ENCODE peak calls at places on chromosomes 1 and 21, in seven cellular contexts. One of them, this sample, is unnamed.

GRCh38 chr1:206685256-206685748 is 597 bp downstream of the MAPKAPK2 start:
- DNase-seq in HepG2: no peak
- DNase-seq in SK-N-SH: peak; percentile 86
- DNase-seq in GM12891: peak; percentile 32
- DNase-seq in GM12878: no peak
- DNase-seq in K562: peak; percentile 60
- DNase-seq in H1: no peak
- DNase-seq in this sample: peak; percentile 43

GRCh38 chr1:243890576-243890975 is 40.5 kb upstream of the AKT3 start:
- DNase-seq in SK-N-SH: peak; percentile 20
- DNase-seq in HepG2: no peak
- DNase-seq in GM12891: no peak
- DNase-seq in H1: no peak
- DNase-seq in K562: no peak
- DNase-seq in GM12878: no peak
- DNase-seq in this sample: no peak

GRCh38 chr1:152565535-152566215 is 905 bp downstream of the LCE3E start:
- DNase-seq in H1: no peak
- DNase-seq in K562: no peak
- DNase-seq in GM12878: no peak
- DNase-seq in HepG2: no peak
- DNase-seq in SK-N-SH: no peak
- DNase-seq in GM12891: no peak
- DNase-seq in this sample: no peak

GRCh38 chr1:209861242-209861641 is 33.5 kb downstream of the UTP25 start:
- DNase-seq in GM12891: no peak
- DNase-seq in SK-N-SH: peak; percentile 42
- DNase-seq in H1: no peak
- DNase-seq in K562: no peak
- DNase-seq in HepG2: no peak
- DNase-seq in GM12878: no peak
- DNase-seq in this sample: no peak

GRCh38 chr1:83102630-83103071 is 896.3 kb downstream of the TTLL7 start:
- DNase-seq in H1: no peak
- DNase-seq in GM12891: no peak
- DNase-seq in HepG2: no peak
- DNase-seq in SK-N-SH: no peak
- DNase-seq in K562: no peak
- DNase-seq in GM12878: no peak
- DNase-seq in this sample: no peak

GRCh38 chr1:218660678-218661053 is 315.5 kb downstream of the TGFB2 start:
- DNase-seq in SK-N-SH: no peak
- DNase-seq in K562: no peak
- DNase-seq in HepG2: no peak
- DNase-seq in GM12891: no peak
- DNase-seq in H1: no peak
- DNase-seq in GM12878: no peak
- DNase-seq in this sample: no peak

GRCh38 chr1:162632234-162632666 is at the start of gene DDR2:
- DNase-seq in K562: no peak
- DNase-seq in GM12878: no peak
- DNase-seq in SK-N-SH: peak; percentile 51
- DNase-seq in H1: no peak
- DNase-seq in HepG2: no peak
- DNase-seq in GM12891: no peak
- DNase-seq in this sample: no peak

GRCh38 chr21:34022557-34023335 is 50.6 kb upstream of the MRPS6 start:
- DNase-seq in GM12878: no peak
- DNase-seq in GM12891: no peak
- DNase-seq in HepG2: no peak
- DNase-seq in SK-N-SH: no peak
- DNase-seq in K562: no peak
- DNase-seq in H1: no peak
- DNase-seq in this sample: no peak

GRCh38 chr1:228158151-228158571 is 7.4 kb upstream of the IBA57 start:
- DNase-seq in K562: no peak
- DNase-seq in GM12891: no peak
- DNase-seq in H1: no peak
- DNase-seq in HepG2: no peak
- DNase-seq in GM12878: no peak
- DNase-seq in SK-N-SH: no peak
- DNase-seq in this sample: no peak

GRCh38 chr1:228081578-228082259 is 789 bp upstream of the ARF1 start:
- DNase-seq in SK-N-SH: peak; percentile 66
- DNase-seq in H1: no peak
- DNase-seq in GM12891: no peak
- DNase-seq in HepG2: no peak
- DNase-seq in GM12878: no peak
- DNase-seq in K562: peak; percentile 58
- DNase-seq in this sample: peak; percentile 44

GRCh38 chr1:215192306-215192705 is 109.8 kb downstream of the KCNK2 start:
- DNase-seq in K562: no peak
- DNase-seq in GM12878: no peak
- DNase-seq in HepG2: no peak
- DNase-seq in SK-N-SH: no peak
- DNase-seq in GM12891: no peak
- DNase-seq in H1: no peak
- DNase-seq in this sample: no peak

GRCh38 chr1:22024485-22025367 is 23.3 kb downstream of the CELA3A start:
- DNase-seq in HepG2: peak; percentile 72
- DNase-seq in GM12878: no peak
- DNase-seq in SK-N-SH: peak; percentile 64
- DNase-seq in K562: peak; percentile 73
- DNase-seq in GM12891: no peak
- DNase-seq in H1: no peak
- DNase-seq in this sample: peak; percentile 51

DNA sequence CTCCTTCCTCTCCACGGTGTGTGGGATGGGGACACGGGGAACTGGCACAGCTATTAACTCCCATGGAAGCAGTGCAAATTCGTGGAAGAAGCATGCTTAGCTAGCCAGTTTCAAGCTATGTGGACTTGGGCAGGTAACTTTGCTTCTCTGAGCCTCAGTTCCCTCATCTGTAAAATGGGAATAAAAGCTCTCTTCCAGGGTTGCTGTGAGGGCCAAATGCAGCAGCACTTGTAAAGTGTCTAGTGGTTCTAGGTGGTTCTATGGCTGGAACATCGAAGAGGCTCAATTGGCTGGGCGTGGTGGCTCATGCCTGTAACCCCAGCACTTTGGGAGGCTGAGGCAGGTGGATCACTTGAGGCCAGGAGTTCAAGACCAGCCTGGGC is 43.3 kb downstream of the DHRS3 start:
- DNase-seq in K562: no peak
- DNase-seq in HepG2: no peak
- DNase-seq in GM12891: no peak
- DNase-seq in SK-N-SH: no peak
- DNase-seq in GM12878: no peak
- DNase-seq in H1: no peak
- DNase-seq in this sample: no peak
- TF ChIP-seq POLR2AphosphoS5 in K562: no peak
- TF ChIP-seq POLR2AphosphoS5 in HepG2: no peak
- TF ChIP-seq POLR2AphosphoS5 in GM12891: no peak
- TF ChIP-seq POLR2AphosphoS5 in SK-N-SH: no peak
- TF ChIP-seq POLR2AphosphoS5 in GM12878: no peak
- TF ChIP-seq POLR2AphosphoS5 in H1: no peak
- TF ChIP-seq POLR2AphosphoS5 in this sample: no peak

DNA sequence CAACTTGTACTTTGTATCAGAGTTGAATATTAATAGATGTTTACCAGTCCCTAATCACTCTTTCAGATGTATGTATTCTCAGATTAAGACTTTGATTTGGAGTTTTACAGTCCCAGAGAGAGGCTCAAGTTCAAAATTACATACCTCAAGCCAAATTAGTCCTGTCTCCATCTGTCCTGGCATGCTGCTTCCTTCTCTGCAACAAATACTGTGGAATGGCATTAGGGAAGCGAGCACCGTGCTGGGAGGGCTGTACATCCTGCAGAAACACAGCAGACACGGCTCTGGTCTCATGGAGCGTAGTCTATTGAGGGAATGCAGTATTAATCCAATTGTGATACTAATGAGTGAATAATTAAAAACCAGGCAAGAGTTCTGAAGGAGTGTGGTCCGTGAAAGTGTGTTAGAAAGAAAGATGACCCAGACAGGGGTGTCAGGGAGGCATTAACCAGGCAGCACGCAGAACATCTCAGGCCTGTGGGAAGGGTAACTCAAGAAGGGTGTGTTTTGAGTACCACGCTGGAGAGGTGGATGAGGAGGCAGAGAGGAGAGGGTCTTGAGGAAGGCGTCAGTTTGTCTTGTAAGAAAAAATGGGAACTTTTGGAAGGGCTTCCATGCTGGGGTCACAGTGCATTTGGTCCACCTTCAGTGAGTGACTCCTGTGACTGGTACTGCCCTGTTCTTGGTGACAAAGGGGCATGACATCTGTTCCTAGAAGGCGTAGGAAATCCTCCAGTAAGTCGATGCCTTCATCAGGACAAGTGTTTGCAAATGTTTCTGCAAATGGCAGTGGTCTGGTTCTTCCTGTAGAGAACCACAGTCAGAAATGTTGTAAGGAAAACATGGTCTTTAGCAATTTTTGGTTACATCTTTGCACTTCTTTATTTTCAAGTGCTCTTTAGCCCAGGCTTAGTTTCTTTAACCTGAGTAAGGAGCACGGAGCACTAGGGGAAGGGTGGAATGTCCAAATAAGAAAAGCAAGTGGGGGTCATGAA is 1.6 kb downstream of the RAB4A start:
- DNase-seq in H1: no peak
- DNase-seq in GM12891: no peak
- DNase-seq in K562: no peak
- DNase-seq in SK-N-SH: no peak
- DNase-seq in GM12878: no peak
- DNase-seq in HepG2: no peak
- DNase-seq in this sample: no peak
- TF ChIP-seq TAF1 in H1: no peak
- TF ChIP-seq TAF1 in GM12891: no peak
- TF ChIP-seq TAF1 in K562: no peak
- TF ChIP-seq TAF1 in SK-N-SH: no peak
- TF ChIP-seq TAF1 in GM12878: no peak
- TF ChIP-seq TAF1 in HepG2: no peak
- TF ChIP-seq TAF1 in this sample: no peak

DNA sequence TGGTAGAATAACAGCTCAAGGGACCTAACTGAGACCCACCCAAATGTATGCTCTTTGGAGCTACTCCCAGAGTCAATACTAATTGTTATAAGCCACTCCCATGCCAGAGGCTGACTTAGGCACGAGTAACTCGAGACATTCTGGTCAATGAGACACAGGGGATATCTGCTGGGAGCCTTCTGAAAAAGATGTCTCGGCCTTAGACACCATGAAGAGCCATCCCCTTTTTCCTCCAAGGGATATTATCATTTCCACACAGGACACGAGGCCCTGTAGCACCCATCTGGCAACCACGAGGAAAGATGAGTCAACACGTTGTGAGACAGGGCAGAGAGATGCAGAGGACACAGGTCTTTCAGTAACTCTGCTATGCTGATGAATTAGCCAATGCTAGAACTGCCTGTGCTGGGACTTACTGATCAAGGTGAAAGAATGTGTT is 30.7 kb downstream of the ITPKB start:
- DNase-seq in SK-N-SH: no peak
- DNase-seq in H1: no peak
- DNase-seq in HepG2: no peak
- DNase-seq in K562: no peak
- DNase-seq in GM12878: no peak
- DNase-seq in GM12891: no peak
- DNase-seq in this sample: no peak
- TF ChIP-seq POLR2AphosphoS5 in SK-N-SH: no peak
- TF ChIP-seq POLR2AphosphoS5 in H1: no peak
- TF ChIP-seq POLR2AphosphoS5 in HepG2: no peak
- TF ChIP-seq POLR2AphosphoS5 in K562: no peak
- TF ChIP-seq POLR2AphosphoS5 in GM12878: no peak
- TF ChIP-seq POLR2AphosphoS5 in GM12891: no peak
- TF ChIP-seq POLR2AphosphoS5 in this sample: no peak

GRCh38 chr1:18197299-18197698 is 89.7 kb downstream of the IGSF21 start:
- DNase-seq in HepG2: no peak
- DNase-seq in GM12891: no peak
- DNase-seq in K562: no peak
- DNase-seq in SK-N-SH: no peak
- DNase-seq in GM12878: no peak
- DNase-seq in H1: no peak
- DNase-seq in this sample: no peak

GRCh38 chr1:18200136-18200717 is 92.6 kb downstream of the IGSF21 start:
- DNase-seq in HepG2: no peak
- DNase-seq in H1: no peak
- DNase-seq in GM12878: no peak
- DNase-seq in SK-N-SH: no peak
- DNase-seq in GM12891: no peak
- DNase-seq in K562: peak; percentile 5
- DNase-seq in this sample: no peak

GRCh38 chr1:18198240-18198639 is 90.6 kb downstream of the IGSF21 start:
- DNase-seq in H1: no peak
- DNase-seq in K562: no peak
- DNase-seq in HepG2: no peak
- DNase-seq in GM12878: no peak
- DNase-seq in GM12891: no peak
- DNase-seq in SK-N-SH: peak; percentile 40
- DNase-seq in this sample: no peak

GRCh38 chr1:18200918-18201317 is 93.3 kb downstream of the IGSF21 start:
- DNase-seq in K562: no peak
- DNase-seq in GM12891: no peak
- DNase-seq in HepG2: no peak
- DNase-seq in H1: no peak
- DNase-seq in GM12878: no peak
- DNase-seq in SK-N-SH: no peak
- DNase-seq in this sample: no peak

DNA sequence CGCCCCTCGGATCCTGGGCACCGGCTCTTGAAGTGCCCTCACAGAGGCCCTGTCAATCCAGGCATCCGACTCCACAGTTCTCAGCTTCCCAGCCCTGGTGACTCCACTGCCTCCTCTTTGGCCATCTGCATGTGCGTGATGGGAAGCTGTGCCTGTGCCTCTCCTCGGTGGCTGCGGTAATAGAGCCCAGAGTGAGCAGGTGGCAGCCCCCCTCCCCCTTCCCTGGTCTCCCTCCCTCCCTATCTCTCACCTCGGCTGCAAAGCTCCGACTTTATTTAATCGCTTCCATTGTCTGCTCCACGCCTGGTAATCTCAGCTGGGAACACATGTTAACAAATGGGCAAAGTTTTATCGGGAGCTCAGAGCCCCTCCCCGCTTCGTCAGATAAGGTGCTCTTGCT is 91.9 kb downstream of the IGSF21 start:
- DNase-seq in H1: no peak
- DNase-seq in SK-N-SH: peak; percentile 38
- DNase-seq in GM12891: no peak
- DNase-seq in GM12878: no peak
- DNase-seq in HepG2: no peak
- DNase-seq in K562: no peak
- DNase-seq in this sample: no peak
- TF ChIP-seq TAF1 in H1: no peak
- TF ChIP-seq TAF1 in SK-N-SH: no peak
- TF ChIP-seq TAF1 in GM12891: no peak
- TF ChIP-seq TAF1 in GM12878: no peak
- TF ChIP-seq TAF1 in HepG2: no peak
- TF ChIP-seq TAF1 in K562: no peak
- TF ChIP-seq TAF1 in this sample: no peak

This sample was measured in GM12892.